ENCODE peak calls at places on chromosomes 11 and 22, in nine cellular contexts. G, A, U, X, W, I, H, N and Q are unnamed samples.
A peak's percentile ranks its signal among the peaks of the same experiment; 100 is the strongest.

GRCh38 chr22:39546889-39547586 is 14.5 kb upstream of the RPS19BP1 start:
- DNase-seq in G (peak; percentile 59), A (no peak), U (no peak), X (no peak), W (no peak), I (no peak), H (no peak), N (no peak), Q (no peak)

GRCh38 chr22:49574861-49575702 is 252.6 kb downstream of the BRD1 start:
- DNase-seq in G (no peak), A (no peak), U (no peak), X (no peak), W (no peak), I (no peak), H (no peak), N (no peak), Q (no peak)

GRCh38 chr22:37317698-37318210 is 35.4 kb downstream of the CYTH4 start:
- DNase-seq in G (no peak), A (no peak), U (no peak), X (no peak), W (no peak), I (no peak), H (no peak), N (no peak), Q (no peak)

GRCh38 chr11:106022795-106023275 is 795 bp upstream of the MSANTD4 start:
- DNase-seq in G (no peak), A (no peak), U (no peak), X (no peak), W (no peak), I (no peak), H (no peak), N (no peak), Q (no peak)

GRCh38 chr22:38728899-38729796 is 23.4 kb downstream of the GTPBP1 start:
- DNase-seq in G (no peak), A (no peak), U (no peak), X (no peak), W (no peak), I (no peak), H (no peak), N (no peak), Q (no peak)

GRCh38 chr11:36441610-36442208 is 68.4 kb downstream of the TRAF6 start:
- DNase-seq in G (no peak), A (no peak), U (no peak), X (no peak), W (no peak), I (no peak), H (no peak), N (no peak), Q (no peak)

GRCh38 chr11:34840736-34841386 is 75.3 kb downstream of the APIP start:
- DNase-seq in G (no peak), A (peak; percentile 8), U (no peak), X (no peak), W (peak; percentile 2), I (peak; percentile 67), H (no peak), N (peak; percentile 47), Q (no peak)

GRCh38 chr11:119533931-119534694 is 111.1 kb upstream of the THY1 start:
- DNase-seq in G (peak; percentile 52), A (peak; percentile 12), U (no peak), X (peak; percentile 45), W (peak; percentile 76), I (peak; percentile 48), H (peak; percentile 61), N (peak; percentile 77), Q (no peak)

GRCh38 chr11:123560001-123560400 is 94.4 kb downstream of the SCN3B start:
- DNase-seq in G (peak; percentile 46), A (no peak), U (peak; percentile 68), X (peak; percentile 28), W (no peak), I (no peak), H (no peak), N (peak; percentile 68), Q (peak; percentile 59)

GRCh38 chr22:33361581-33361980 is 303.4 kb upstream of the SYN3 start:
- DNase-seq in G (no peak), A (no peak), U (no peak), X (no peak), W (no peak), I (peak; percentile 7), H (no peak), N (no peak), Q (no peak)

GRCh38 chr11:3155691-3156258 is 9.3 kb downstream of the OSBPL5 start:
- DNase-seq in G (peak; percentile 40), A (no peak), U (peak; percentile 5), X (peak; percentile 21), W (no peak), I (no peak), H (no peak), N (no peak), Q (no peak)

GRCh38 chr11:3155216-3155615 is 9.9 kb downstream of the OSBPL5 start:
- DNase-seq in G (no peak), A (no peak), U (no peak), X (peak; percentile 17), W (no peak), I (no peak), H (no peak), N (no peak), Q (no peak)

GRCh38 chr11:3152471-3153110 is 12.5 kb downstream of the OSBPL5 start:
- DNase-seq in G (no peak), A (no peak), U (no peak), X (no peak), W (no peak), I (no peak), H (no peak), N (no peak), Q (no peak)

GRCh38 chr11:3154001-3154599 is 11.0 kb downstream of the OSBPL5 start:
- DNase-seq in G (no peak), A (no peak), U (no peak), X (no peak), W (peak; percentile 42), I (no peak), H (no peak), N (no peak), Q (no peak)

DNA sequence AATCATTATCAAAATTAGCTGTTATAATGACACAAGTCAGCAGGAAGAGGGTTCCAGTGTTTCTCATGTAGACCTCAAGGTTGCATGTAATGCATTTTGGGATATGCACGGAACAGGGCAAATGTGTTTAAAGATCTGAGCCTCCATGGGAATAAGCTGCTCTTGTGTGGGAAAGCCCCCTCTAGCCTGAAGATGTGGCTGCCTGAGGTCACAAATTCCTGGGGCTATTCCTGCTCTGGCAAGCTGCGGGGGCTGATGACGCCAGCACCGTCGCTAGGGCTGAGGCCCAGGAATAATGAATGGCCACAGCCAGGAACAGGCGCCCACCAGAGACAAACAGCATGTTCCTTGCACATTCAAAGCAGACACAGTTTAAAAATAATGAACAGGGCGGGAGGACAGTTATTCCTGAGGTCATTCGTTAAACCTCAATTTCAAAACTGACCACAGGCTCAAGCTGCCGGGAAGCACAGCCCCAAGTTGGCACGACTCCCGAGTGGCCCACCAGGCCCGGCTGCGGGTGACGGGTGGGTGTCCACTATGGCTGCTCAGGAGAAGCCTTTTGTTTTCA is 11.7 kb downstream of the OSBPL5 start:
- DNase-seq in G (peak; percentile 93), A (no peak), U (no peak), X (peak; percentile 79), W (no peak), I (no peak), H (no peak), N (peak; percentile 43), Q (no peak)
- H3K4me1 ChIP-seq in G (peaks cover 38% of the 10 kb centered on the region), A (no peaks in the 10 kb centered on the region), U (peaks cover 18% of the 10 kb centered on the region), X (peaks cover 98% of the 10 kb centered on the region), W (peaks cover 48% of the 10 kb centered on the region), I (peaks cover 12% of the 10 kb centered on the region), H (peaks cover 33% of the 10 kb centered on the region), N (peaks cover 12% of the 10 kb centered on the region), Q (no peaks in the 10 kb centered on the region)

GRCh38 chr11:72864692-72865655 is 50.8 kb downstream of the ATG16L2 start:
- DNase-seq in G (peak; percentile 46), A (no peak), U (no peak), X (no peak), W (no peak), I (no peak), H (no peak), N (no peak), Q (no peak)
- H3K27ac ChIP-seq in G (no peak overlapping the region), A (no peak overlapping the region), U (no peak overlapping the region), X (peak overlapping the region; percentile 64), W (peak overlapping the region; percentile 14), I (no peak overlapping the region), H (no peak overlapping the region), N (no peak overlapping the region), Q (no peak overlapping the region)

GRCh38 chr11:9386086-9386485 is 1.6 kb downstream of the IPO7 start:
- DNase-seq in G (no peak), A (no peak), U (no peak), X (no peak), W (no peak), I (no peak), H (no peak), N (no peak), Q (no peak)
- H3K4me3 ChIP-seq in G (peak overlapping the region; percentile 91), A (no peak overlapping the region), U (no peak overlapping the region), X (peak overlapping the region; percentile 90), W (peak overlapping the region; percentile 44), I (peak overlapping the region; percentile 97), H (no peak overlapping the region), N (no peak overlapping the region), Q (no peak overlapping the region)

GRCh38 chr11:45665206-45665932 is at the start of gene CHST1:
- DNase-seq in G (no peak), A (no peak), U (no peak), X (peak; percentile 55), W (peak; percentile 76), I (no peak), H (no peak), N (peak; percentile 60), Q (peak; percentile 28)

GRCh38 chr11:45663486-45664375 is 1.7 kb downstream of the CHST1 start:
- DNase-seq in G (no peak), A (no peak), U (no peak), X (no peak), W (no peak), I (no peak), H (no peak), N (no peak), Q (no peak)

GRCh38 chr11:45665933-45666647 is 668 bp upstream of the CHST1 start:
- DNase-seq in G (peak; percentile 18), A (no peak), U (no peak), X (peak; percentile 76), W (no peak), I (no peak), H (no peak), N (no peak), Q (no peak)

GRCh38 chr11:45662665-45663485 is 2.5 kb downstream of the CHST1 start:
- DNase-seq in G (peak; percentile 88), A (no peak), U (no peak), X (no peak), W (no peak), I (no peak), H (no peak), N (no peak), Q (no peak)

DNA sequence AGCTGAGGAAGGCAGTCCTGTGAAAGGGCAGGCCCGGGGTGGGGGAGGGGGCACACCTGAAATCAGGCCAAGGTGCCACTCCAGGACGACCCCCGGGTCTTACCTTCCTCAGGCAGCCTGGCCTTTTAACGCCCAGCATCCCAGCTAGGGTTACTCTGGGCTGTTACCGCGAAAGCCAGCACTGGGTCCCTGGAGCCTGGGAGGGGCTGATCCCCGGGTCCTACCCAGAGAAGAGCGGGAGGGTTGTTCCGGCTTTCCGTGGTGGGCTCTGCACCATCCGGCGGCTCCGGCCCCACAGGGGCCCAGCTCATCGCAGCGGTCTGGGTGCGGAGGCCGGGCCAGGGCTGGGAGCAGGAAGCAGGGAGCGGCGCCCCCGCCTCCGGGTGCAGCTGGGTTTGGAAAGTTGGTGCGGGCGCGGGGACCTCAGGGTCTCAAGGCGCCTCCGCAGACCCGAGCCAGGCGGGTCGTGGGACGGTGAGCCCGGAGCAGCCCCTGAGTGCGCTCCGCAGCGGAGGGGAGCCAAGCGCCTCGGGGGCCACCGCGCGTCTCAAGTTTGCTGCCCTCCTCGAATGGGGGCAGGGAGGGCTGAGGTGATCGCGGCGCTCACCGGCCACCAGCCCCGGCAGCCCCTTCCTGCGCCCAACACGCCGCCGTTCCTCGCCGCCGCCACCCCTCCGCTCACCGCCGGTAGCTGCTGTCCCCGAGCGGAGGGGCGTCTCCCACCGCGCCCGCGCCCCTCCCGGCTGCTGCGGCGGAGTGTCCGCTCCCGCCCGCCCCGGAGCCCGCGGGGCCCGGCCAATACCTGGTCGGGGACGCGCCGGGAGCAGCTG is 831 bp downstream of the CHST1 start:
- DNase-seq in G (no peak), A (no peak), U (no peak), X (no peak), W (peak; percentile 45), I (no peak), H (no peak), N (no peak), Q (no peak)
- H3K4me1 ChIP-seq in G (peaks cover 15% of the 10 kb centered on the region), A (peaks cover 13% of the 10 kb centered on the region), U (peaks cover 10% of the 10 kb centered on the region), X (peaks cover 45% of the 10 kb centered on the region), W (peaks cover 10% of the 10 kb centered on the region), I (no peaks in the 10 kb centered on the region), H (peaks cover 13% of the 10 kb centered on the region), N (peaks cover 19% of the 10 kb centered on the region), Q (no peaks in the 10 kb centered on the region)